ENCODE peak calls at places on chromosomes 5 and 9, in nine cellular contexts. D, V, F, J, U, X, N, Q and G are unnamed samples.

GRCh38 chr5:35145671-35146317 is 84.5 kb downstream of the PRLR start:
- DNase-seq in X (no peak), J (peak), Q (peak), D (no peak), V (no peak), F (peak), N (no peak), U (no peak), G (no peak)

GRCh38 chr9:94864183-94864582 is 137.7 kb downstream of the AOPEP start:
- DNase-seq in V (no peak), F (peak), J (no peak), X (no peak), N (no peak), Q (peak), D (no peak), U (no peak), G (no peak)

GRCh38 chr5:106691701-106692100 is 979.0 kb downstream of the EFNA5 start:
- DNase-seq in X (no peak), Q (peak), N (no peak), D (peak), F (peak), U (no peak), J (no peak), V (no peak), G (no peak)

GRCh38 chr5:81235287-81236072 is 2.4 kb downstream of the CKMT2 start:
- DNase-seq in X (no peak), F (no peak), D (no peak), J (no peak), U (no peak), N (no peak), V (no peak), Q (peak), G (no peak)

GRCh38 chr5:58114324-58114723 is 345.6 kb downstream of the PLK2 start:
- DNase-seq in F (peak), D (peak), N (no peak), V (no peak), Q (peak), X (no peak), J (peak), U (no peak), G (peak)

GRCh38 chr9:99239341-99240055 is 17.4 kb downstream of the SEC61B start:
- DNase-seq in F (peak), V (no peak), J (peak), X (no peak), Q (peak), N (peak), D (no peak), U (no peak), G (no peak)

GRCh38 chr9:104868303-104868686 is 59.7 kb downstream of the ABCA1 start:
- DNase-seq in Q (no peak), N (peak), X (no peak), U (no peak), D (no peak), F (no peak), V (no peak), J (no peak), G (no peak)

GRCh38 chr9:114475412-114476136 is 29.7 kb downstream of the WHRN start:
- DNase-seq in F (no peak), Q (no peak), J (no peak), V (no peak), U (no peak), D (no peak), X (no peak), N (no peak), G (no peak)

GRCh38 chr5:120228262-120229031 is 235.7 kb upstream of the PRR16 start:
- DNase-seq in F (peak), N (no peak), J (no peak), D (no peak), V (no peak), X (no peak), Q (peak), U (no peak), G (no peak)

GRCh38 chr9:38008168-38009034 is 60.6 kb downstream of the SHB start:
- DNase-seq in D (peak), X (peak), N (peak), J (peak), F (peak), U (no peak), Q (peak), V (no peak), G (peak)